ENCODE peak calls at places on chromosomes 3 and 15, in four cellular contexts. I, A, M and P are unnamed samples.

GRCh38 chr3:77102916-77103769 is 63.2 kb downstream of the ROBO2 start:
- DNase-seq in A (no peak), I (no peak), M (no peak), P (no peak)

GRCh38 chr15:90660195-90660995 is 56.8 kb upstream of the BLM start:
- DNase-seq in A (peak), I (peak), M (peak), P (peak)

GRCh38 chr3:172280406-172281051 is 167.7 kb downstream of the GHSR start:
- DNase-seq in M (no peak), A (no peak), I (no peak), P (no peak)

GRCh38 chr3:167467848-167468611 is 5.8 kb downstream of the SERPINI2 start:
- DNase-seq in I (no peak), M (no peak), A (no peak), P (no peak)

GRCh38 chr3:22296641-22297040 is 545.6 kb upstream of the ZNF385D start:
- DNase-seq in M (no peak), A (no peak), I (no peak), P (no peak)

GRCh38 chr3:131526801-131527347 is 24.1 kb upstream of the MRPL3 start:
- DNase-seq in I (no peak), M (no peak), A (no peak), P (no peak)

GRCh38 chr3:134601539-134602439 is 49.0 kb downstream of the KY start:
- DNase-seq in I (no peak), M (no peak), A (no peak), P (no peak)

GRCh38 chr15:44033894-44034293 is 161.2 kb downstream of the FRMD5 start:
- DNase-seq in A (no peak), I (no peak), M (no peak), P (peak)

GRCh38 chr3:191105418-191105817 is 93.6 kb upstream of the OSTN start:
- DNase-seq in A (no peak), M (no peak), I (no peak), P (no peak)

GRCh38 chr3:142236173-142236572 is 10.8 kb upstream of the GK5 start:
- DNase-seq in I (no peak), M (no peak), A (no peak), P (no peak)

GRCh38 chr15:88246666-88247446 is 9.7 kb downstream of the NTRK3 start:
- DNase-seq in I (peak), M (no peak), A (peak), P (peak)

GRCh38 chr15:86588413-86588812 is 508.7 kb downstream of the AGBL1 start:
- DNase-seq in A (no peak), M (no peak), I (no peak), P (no peak)

GRCh38 chr15:77104155-77104554 is 33.2 kb upstream of the TSPAN3 start:
- DNase-seq in I (no peak), A (no peak), M (no peak), P (no peak)